ENCODE peak calls at places on chromosomes 1 and 21, in six cellular contexts. One of them, this sample, is unnamed.

GRCh38 chr1:240663160-240663879 is 51.4 kb upstream of the GREM2 start:
- DNase-seq in neural progenitor cell: no peak
- DNase-seq in stimulated activated CD4-positive, alpha-beta T cell treated with anti-CD3 and anti-CD28 coated beads, Interleukin-2, amount 100 ng/mL, for 48 hours: no peak
- DNase-seq in HCEC 1CT: peak; percentile 78
- DNase-seq in left ventricle myocardium superior: no peak
- DNase-seq in activated naive CD4-positive, alpha-beta T cell treated with anti-CD3 and anti-CD28 coated beads, Interleukin-2, amount 50 U/mL, for 16 hours: no peak
- DNase-seq in this sample: no peak

GRCh38 chr1:33338495-33339211 is 17.8 kb upstream of the A3GALT2 start:
- DNase-seq in neural progenitor cell: peak; percentile 94
- DNase-seq in stimulated activated CD4-positive, alpha-beta T cell treated with anti-CD3 and anti-CD28 coated beads, Interleukin-2, amount 100 ng/mL, for 48 hours: no peak
- DNase-seq in HCEC 1CT: peak; percentile 89
- DNase-seq in left ventricle myocardium superior: peak; percentile 54
- DNase-seq in activated naive CD4-positive, alpha-beta T cell treated with anti-CD3 and anti-CD28 coated beads, Interleukin-2, amount 50 U/mL, for 16 hours: no peak
- DNase-seq in this sample: peak; percentile 66

GRCh38 chr1:226980122-226980551 is 40.0 kb downstream of the COQ8A start:
- DNase-seq in neural progenitor cell: no peak
- DNase-seq in stimulated activated CD4-positive, alpha-beta T cell treated with anti-CD3 and anti-CD28 coated beads, Interleukin-2, amount 100 ng/mL, for 48 hours: no peak
- DNase-seq in HCEC 1CT: no peak
- DNase-seq in left ventricle myocardium superior: no peak
- DNase-seq in activated naive CD4-positive, alpha-beta T cell treated with anti-CD3 and anti-CD28 coated beads, Interleukin-2, amount 50 U/mL, for 16 hours: no peak
- DNase-seq in this sample: no peak

GRCh38 chr1:201022178-201022823 is 1.2 kb downstream of the KIF21B start:
- DNase-seq in neural progenitor cell: no peak
- DNase-seq in stimulated activated CD4-positive, alpha-beta T cell treated with anti-CD3 and anti-CD28 coated beads, Interleukin-2, amount 100 ng/mL, for 48 hours: no peak
- DNase-seq in HCEC 1CT: no peak
- DNase-seq in left ventricle myocardium superior: no peak
- DNase-seq in activated naive CD4-positive, alpha-beta T cell treated with anti-CD3 and anti-CD28 coated beads, Interleukin-2, amount 50 U/mL, for 16 hours: no peak
- DNase-seq in this sample: no peak

GRCh38 chr1:18965206-18966173 is 9.0 kb upstream of the IFFO2 start:
- DNase-seq in neural progenitor cell: peak; percentile 82
- DNase-seq in stimulated activated CD4-positive, alpha-beta T cell treated with anti-CD3 and anti-CD28 coated beads, Interleukin-2, amount 100 ng/mL, for 48 hours: no peak
- DNase-seq in HCEC 1CT: no peak
- DNase-seq in left ventricle myocardium superior: no peak
- DNase-seq in activated naive CD4-positive, alpha-beta T cell treated with anti-CD3 and anti-CD28 coated beads, Interleukin-2, amount 50 U/mL, for 16 hours: no peak
- DNase-seq in this sample: no peak

GRCh38 chr1:205313681-205314308 is 7.8 kb downstream of the NUAK2 start:
- DNase-seq in neural progenitor cell: peak; percentile 100
- DNase-seq in stimulated activated CD4-positive, alpha-beta T cell treated with anti-CD3 and anti-CD28 coated beads, Interleukin-2, amount 100 ng/mL, for 48 hours: no peak
- DNase-seq in HCEC 1CT: peak; percentile 61
- DNase-seq in left ventricle myocardium superior: peak; percentile 63
- DNase-seq in activated naive CD4-positive, alpha-beta T cell treated with anti-CD3 and anti-CD28 coated beads, Interleukin-2, amount 50 U/mL, for 16 hours: peak; percentile 32
- DNase-seq in this sample: peak; percentile 80

GRCh38 chr1:41900611-41901444 is 17.9 kb downstream of the HIVEP3 start:
- DNase-seq in neural progenitor cell: no peak
- DNase-seq in stimulated activated CD4-positive, alpha-beta T cell treated with anti-CD3 and anti-CD28 coated beads, Interleukin-2, amount 100 ng/mL, for 48 hours: no peak
- DNase-seq in HCEC 1CT: peak; percentile 43
- DNase-seq in left ventricle myocardium superior: no peak
- DNase-seq in activated naive CD4-positive, alpha-beta T cell treated with anti-CD3 and anti-CD28 coated beads, Interleukin-2, amount 50 U/mL, for 16 hours: no peak
- DNase-seq in this sample: no peak

GRCh38 chr1:19661721-19662228 is 2.9 kb upstream of the HTR6 start:
- DNase-seq in neural progenitor cell: no peak
- DNase-seq in stimulated activated CD4-positive, alpha-beta T cell treated with anti-CD3 and anti-CD28 coated beads, Interleukin-2, amount 100 ng/mL, for 48 hours: peak; percentile 53
- DNase-seq in HCEC 1CT: no peak
- DNase-seq in left ventricle myocardium superior: no peak
- DNase-seq in activated naive CD4-positive, alpha-beta T cell treated with anti-CD3 and anti-CD28 coated beads, Interleukin-2, amount 50 U/mL, for 16 hours: peak; percentile 43
- DNase-seq in this sample: no peak

GRCh38 chr1:92136316-92136715 is 56.2 kb downstream of the BTBD8 start:
- DNase-seq in neural progenitor cell: no peak
- DNase-seq in stimulated activated CD4-positive, alpha-beta T cell treated with anti-CD3 and anti-CD28 coated beads, Interleukin-2, amount 100 ng/mL, for 48 hours: no peak
- DNase-seq in HCEC 1CT: no peak
- DNase-seq in left ventricle myocardium superior: no peak
- DNase-seq in activated naive CD4-positive, alpha-beta T cell treated with anti-CD3 and anti-CD28 coated beads, Interleukin-2, amount 50 U/mL, for 16 hours: no peak
- DNase-seq in this sample: no peak

GRCh38 chr1:15937706-15938168 is 38.2 kb downstream of the ZBTB17 start:
- DNase-seq in neural progenitor cell: no peak
- DNase-seq in stimulated activated CD4-positive, alpha-beta T cell treated with anti-CD3 and anti-CD28 coated beads, Interleukin-2, amount 100 ng/mL, for 48 hours: no peak
- DNase-seq in HCEC 1CT: peak; percentile 43
- DNase-seq in left ventricle myocardium superior: no peak
- DNase-seq in activated naive CD4-positive, alpha-beta T cell treated with anti-CD3 and anti-CD28 coated beads, Interleukin-2, amount 50 U/mL, for 16 hours: no peak
- DNase-seq in this sample: no peak

GRCh38 chr1:25780318-25781129 is 19.5 kb upstream of the SELENON start:
- DNase-seq in neural progenitor cell: peak; percentile 52
- DNase-seq in stimulated activated CD4-positive, alpha-beta T cell treated with anti-CD3 and anti-CD28 coated beads, Interleukin-2, amount 100 ng/mL, for 48 hours: no peak
- DNase-seq in HCEC 1CT: no peak
- DNase-seq in left ventricle myocardium superior: no peak
- DNase-seq in activated naive CD4-positive, alpha-beta T cell treated with anti-CD3 and anti-CD28 coated beads, Interleukin-2, amount 50 U/mL, for 16 hours: no peak
- DNase-seq in this sample: no peak

GRCh38 chr1:106846656-106847055 is 209.8 kb upstream of the PRMT6 start:
- DNase-seq in neural progenitor cell: no peak
- DNase-seq in stimulated activated CD4-positive, alpha-beta T cell treated with anti-CD3 and anti-CD28 coated beads, Interleukin-2, amount 100 ng/mL, for 48 hours: no peak
- DNase-seq in HCEC 1CT: no peak
- DNase-seq in left ventricle myocardium superior: no peak
- DNase-seq in activated naive CD4-positive, alpha-beta T cell treated with anti-CD3 and anti-CD28 coated beads, Interleukin-2, amount 50 U/mL, for 16 hours: no peak
- DNase-seq in this sample: no peak

GRCh38 chr1:41496080-41497055 is 11.9 kb upstream of the EDN2 start:
- DNase-seq in neural progenitor cell: peak; percentile 96
- DNase-seq in stimulated activated CD4-positive, alpha-beta T cell treated with anti-CD3 and anti-CD28 coated beads, Interleukin-2, amount 100 ng/mL, for 48 hours: peak; percentile 58
- DNase-seq in HCEC 1CT: peak; percentile 88
- DNase-seq in left ventricle myocardium superior: peak; percentile 96
- DNase-seq in activated naive CD4-positive, alpha-beta T cell treated with anti-CD3 and anti-CD28 coated beads, Interleukin-2, amount 50 U/mL, for 16 hours: peak; percentile 45
- DNase-seq in this sample: peak; percentile 93

GRCh38 chr1:95640746-95641145 is 406.7 kb downstream of the RWDD3 start:
- DNase-seq in neural progenitor cell: no peak
- DNase-seq in stimulated activated CD4-positive, alpha-beta T cell treated with anti-CD3 and anti-CD28 coated beads, Interleukin-2, amount 100 ng/mL, for 48 hours: no peak
- DNase-seq in HCEC 1CT: no peak
- DNase-seq in left ventricle myocardium superior: no peak
- DNase-seq in activated naive CD4-positive, alpha-beta T cell treated with anti-CD3 and anti-CD28 coated beads, Interleukin-2, amount 50 U/mL, for 16 hours: no peak
- DNase-seq in this sample: no peak

GRCh38 chr1:76807543-76808260 is 59.6 kb upstream of the ST6GALNAC5 start:
- DNase-seq in neural progenitor cell: no peak
- DNase-seq in stimulated activated CD4-positive, alpha-beta T cell treated with anti-CD3 and anti-CD28 coated beads, Interleukin-2, amount 100 ng/mL, for 48 hours: no peak
- DNase-seq in HCEC 1CT: no peak
- DNase-seq in left ventricle myocardium superior: no peak
- DNase-seq in activated naive CD4-positive, alpha-beta T cell treated with anti-CD3 and anti-CD28 coated beads, Interleukin-2, amount 50 U/mL, for 16 hours: no peak
- DNase-seq in this sample: no peak

GRCh38 chr1:228160201-228160761 is 5.3 kb upstream of the IBA57 start:
- DNase-seq in neural progenitor cell: no peak
- DNase-seq in stimulated activated CD4-positive, alpha-beta T cell treated with anti-CD3 and anti-CD28 coated beads, Interleukin-2, amount 100 ng/mL, for 48 hours: no peak
- DNase-seq in HCEC 1CT: no peak
- DNase-seq in left ventricle myocardium superior: peak; percentile 29
- DNase-seq in activated naive CD4-positive, alpha-beta T cell treated with anti-CD3 and anti-CD28 coated beads, Interleukin-2, amount 50 U/mL, for 16 hours: no peak
- DNase-seq in this sample: peak; percentile 40

GRCh38 chr1:152047607-152047953 is 10.8 kb upstream of the S100A11 start:
- DNase-seq in neural progenitor cell: no peak
- DNase-seq in stimulated activated CD4-positive, alpha-beta T cell treated with anti-CD3 and anti-CD28 coated beads, Interleukin-2, amount 100 ng/mL, for 48 hours: peak; percentile 26
- DNase-seq in HCEC 1CT: no peak
- DNase-seq in left ventricle myocardium superior: no peak
- DNase-seq in activated naive CD4-positive, alpha-beta T cell treated with anti-CD3 and anti-CD28 coated beads, Interleukin-2, amount 50 U/mL, for 16 hours: no peak
- DNase-seq in this sample: no peak

GRCh38 chr1:244137725-244138124 is 86.6 kb downstream of the ZBTB18 start:
- DNase-seq in neural progenitor cell: no peak
- DNase-seq in stimulated activated CD4-positive, alpha-beta T cell treated with anti-CD3 and anti-CD28 coated beads, Interleukin-2, amount 100 ng/mL, for 48 hours: no peak
- DNase-seq in HCEC 1CT: no peak
- DNase-seq in left ventricle myocardium superior: no peak
- DNase-seq in activated naive CD4-positive, alpha-beta T cell treated with anti-CD3 and anti-CD28 coated beads, Interleukin-2, amount 50 U/mL, for 16 hours: no peak
- DNase-seq in this sample: no peak

GRCh38 chr1:97119775-97120174 is 398.2 kb downstream of the PTBP2 start:
- DNase-seq in neural progenitor cell: peak; percentile 69
- DNase-seq in stimulated activated CD4-positive, alpha-beta T cell treated with anti-CD3 and anti-CD28 coated beads, Interleukin-2, amount 100 ng/mL, for 48 hours: no peak
- DNase-seq in HCEC 1CT: no peak
- DNase-seq in left ventricle myocardium superior: no peak
- DNase-seq in activated naive CD4-positive, alpha-beta T cell treated with anti-CD3 and anti-CD28 coated beads, Interleukin-2, amount 50 U/mL, for 16 hours: no peak
- DNase-seq in this sample: no peak

GRCh38 chr1:180785306-180785705 is 127.4 kb upstream of the KIAA1614 start:
- DNase-seq in neural progenitor cell: no peak
- DNase-seq in stimulated activated CD4-positive, alpha-beta T cell treated with anti-CD3 and anti-CD28 coated beads, Interleukin-2, amount 100 ng/mL, for 48 hours: no peak
- DNase-seq in HCEC 1CT: peak; percentile 15
- DNase-seq in left ventricle myocardium superior: no peak
- DNase-seq in activated naive CD4-positive, alpha-beta T cell treated with anti-CD3 and anti-CD28 coated beads, Interleukin-2, amount 50 U/mL, for 16 hours: no peak
- DNase-seq in this sample: no peak

GRCh38 chr1:172135923-172136610 is 284.4 kb upstream of the C1orf105 start:
- DNase-seq in neural progenitor cell: no peak
- DNase-seq in stimulated activated CD4-positive, alpha-beta T cell treated with anti-CD3 and anti-CD28 coated beads, Interleukin-2, amount 100 ng/mL, for 48 hours: no peak
- DNase-seq in HCEC 1CT: peak; percentile 79
- DNase-seq in left ventricle myocardium superior: no peak
- DNase-seq in activated naive CD4-positive, alpha-beta T cell treated with anti-CD3 and anti-CD28 coated beads, Interleukin-2, amount 50 U/mL, for 16 hours: no peak
- DNase-seq in this sample: no peak

GRCh38 chr1:82387070-82387366 is 586.3 kb downstream of the ADGRL2 start:
- DNase-seq in neural progenitor cell: no peak
- DNase-seq in stimulated activated CD4-positive, alpha-beta T cell treated with anti-CD3 and anti-CD28 coated beads, Interleukin-2, amount 100 ng/mL, for 48 hours: no peak
- DNase-seq in HCEC 1CT: no peak
- DNase-seq in left ventricle myocardium superior: no peak
- DNase-seq in activated naive CD4-positive, alpha-beta T cell treated with anti-CD3 and anti-CD28 coated beads, Interleukin-2, amount 50 U/mL, for 16 hours: no peak
- DNase-seq in this sample: no peak

GRCh38 chr21:42461881-42462877 is 33.8 kb downstream of the RSPH1 start:
- DNase-seq in neural progenitor cell: no peak
- DNase-seq in stimulated activated CD4-positive, alpha-beta T cell treated with anti-CD3 and anti-CD28 coated beads, Interleukin-2, amount 100 ng/mL, for 48 hours: no peak
- DNase-seq in HCEC 1CT: no peak
- DNase-seq in left ventricle myocardium superior: no peak
- DNase-seq in activated naive CD4-positive, alpha-beta T cell treated with anti-CD3 and anti-CD28 coated beads, Interleukin-2, amount 50 U/mL, for 16 hours: no peak
- DNase-seq in this sample: no peak

This sample was measured in lower lobe of right lung.